ENCODE peak calls at places on chromosome X, in seven cellular contexts. One of them, this sample, is unnamed.

GRCh38 chrX:110706446-110706845 is 89.2 kb downstream of the CHRDL1 start:
- DNase-seq in effector CD4-positive, alpha-beta T cell: no peak
- DNase-seq in Kasumi-1: no peak
- DNase-seq in BE2C: no peak
- DNase-seq in GM23338: no peak
- DNase-seq in amniotic stem cell: no peak
- DNase-seq in lung microvascular endothelial cell: no peak
- DNase-seq in this sample: no peak

GRCh38 chrX:31126205-31126604 is 54.4 kb upstream of the FTHL17 start:
- DNase-seq in Kasumi-1: no peak
- DNase-seq in BE2C: no peak
- DNase-seq in GM23338: peak
- DNase-seq in amniotic stem cell: no peak
- DNase-seq in lung microvascular endothelial cell: peak
- DNase-seq in effector CD4-positive, alpha-beta T cell: no peak
- DNase-seq in this sample: no peak

GRCh38 chrX:21883258-21883657 is 27.5 kb downstream of the YY2 start:
- DNase-seq in BE2C: no peak
- DNase-seq in amniotic stem cell: no peak
- DNase-seq in effector CD4-positive, alpha-beta T cell: no peak
- DNase-seq in GM23338: no peak
- DNase-seq in Kasumi-1: peak
- DNase-seq in lung microvascular endothelial cell: peak
- DNase-seq in this sample: no peak

GRCh38 chrX:49892552-49892951 is 13.3 kb downstream of the USP27X start:
- DNase-seq in GM23338: peak
- DNase-seq in BE2C: no peak
- DNase-seq in amniotic stem cell: no peak
- DNase-seq in effector CD4-positive, alpha-beta T cell: no peak
- DNase-seq in Kasumi-1: peak
- DNase-seq in lung microvascular endothelial cell: no peak
- DNase-seq in this sample: peak

GRCh38 chrX:39749135-39749534 is 348.6 kb downstream of the BCOR start:
- DNase-seq in Kasumi-1: no peak
- DNase-seq in BE2C: no peak
- DNase-seq in GM23338: no peak
- DNase-seq in lung microvascular endothelial cell: no peak
- DNase-seq in amniotic stem cell: no peak
- DNase-seq in effector CD4-positive, alpha-beta T cell: no peak
- DNase-seq in this sample: no peak

GRCh38 chrX:87425618-87426017 is 92.0 kb upstream of the KLHL4 start:
- DNase-seq in BE2C: no peak
- DNase-seq in effector CD4-positive, alpha-beta T cell: no peak
- DNase-seq in lung microvascular endothelial cell: no peak
- DNase-seq in GM23338: no peak
- DNase-seq in amniotic stem cell: no peak
- DNase-seq in Kasumi-1: peak
- DNase-seq in this sample: no peak

GRCh38 chrX:115564243-115564642 is 3.3 kb downstream of the PLS3 start:
- DNase-seq in amniotic stem cell: no peak
- DNase-seq in Kasumi-1: no peak
- DNase-seq in GM23338: no peak
- DNase-seq in lung microvascular endothelial cell: peak
- DNase-seq in effector CD4-positive, alpha-beta T cell: no peak
- DNase-seq in BE2C: no peak
- DNase-seq in this sample: no peak

GRCh38 chrX:154730271-154730883 is 20.5 kb downstream of the GAB3 start:
- DNase-seq in Kasumi-1: no peak
- DNase-seq in amniotic stem cell: no peak
- DNase-seq in GM23338: no peak
- DNase-seq in effector CD4-positive, alpha-beta T cell: no peak
- DNase-seq in BE2C: no peak
- DNase-seq in lung microvascular endothelial cell: peak
- DNase-seq in this sample: no peak

GRCh38 chrX:71482228-71482958 is 50.5 kb upstream of the OGT start:
- DNase-seq in Kasumi-1: no peak
- DNase-seq in lung microvascular endothelial cell: no peak
- DNase-seq in BE2C: no peak
- DNase-seq in amniotic stem cell: no peak
- DNase-seq in effector CD4-positive, alpha-beta T cell: no peak
- DNase-seq in GM23338: no peak
- DNase-seq in this sample: no peak

GRCh38 chrX:69298466-69299140 is 133.3 kb upstream of the PJA1 start:
- DNase-seq in Kasumi-1: no peak
- DNase-seq in BE2C: no peak
- DNase-seq in amniotic stem cell: no peak
- DNase-seq in effector CD4-positive, alpha-beta T cell: no peak
- DNase-seq in lung microvascular endothelial cell: no peak
- DNase-seq in GM23338: no peak
- DNase-seq in this sample: no peak

GRCh38 chrX:102650903-102651241 is 411 bp upstream of the GPRASP1 start:
- DNase-seq in Kasumi-1: no peak
- DNase-seq in lung microvascular endothelial cell: no peak
- DNase-seq in effector CD4-positive, alpha-beta T cell: no peak
- DNase-seq in GM23338: no peak
- DNase-seq in BE2C: no peak
- DNase-seq in amniotic stem cell: no peak
- DNase-seq in this sample: no peak

GRCh38 chrX:38641197-38641596 is 79.9 kb downstream of the TSPAN7 start:
- DNase-seq in amniotic stem cell: no peak
- DNase-seq in effector CD4-positive, alpha-beta T cell: no peak
- DNase-seq in GM23338: no peak
- DNase-seq in BE2C: no peak
- DNase-seq in lung microvascular endothelial cell: no peak
- DNase-seq in Kasumi-1: no peak
- DNase-seq in this sample: no peak

GRCh38 chrX:20967725-20968124 is 406.5 kb upstream of the CNKSR2 start:
- DNase-seq in lung microvascular endothelial cell: no peak
- DNase-seq in Kasumi-1: no peak
- DNase-seq in BE2C: no peak
- DNase-seq in effector CD4-positive, alpha-beta T cell: no peak
- DNase-seq in amniotic stem cell: no peak
- DNase-seq in GM23338: no peak
- DNase-seq in this sample: no peak

GRCh38 chrX:126819429-126819828 is at the start of gene PRR32:
- DNase-seq in BE2C: no peak
- DNase-seq in effector CD4-positive, alpha-beta T cell: no peak
- DNase-seq in amniotic stem cell: no peak
- DNase-seq in Kasumi-1: no peak
- DNase-seq in lung microvascular endothelial cell: no peak
- DNase-seq in GM23338: no peak
- DNase-seq in this sample: no peak

GRCh38 chrX:103877571-103877970 is 45.5 kb upstream of the RAB9B start:
- DNase-seq in lung microvascular endothelial cell: no peak
- DNase-seq in GM23338: no peak
- DNase-seq in BE2C: no peak
- DNase-seq in effector CD4-positive, alpha-beta T cell: no peak
- DNase-seq in amniotic stem cell: no peak
- DNase-seq in Kasumi-1: no peak
- DNase-seq in this sample: no peak

GRCh38 chrX:42420431-42420830 is 357.5 kb downstream of the PPP1R2C start:
- DNase-seq in amniotic stem cell: no peak
- DNase-seq in GM23338: no peak
- DNase-seq in BE2C: no peak
- DNase-seq in effector CD4-positive, alpha-beta T cell: no peak
- DNase-seq in lung microvascular endothelial cell: no peak
- DNase-seq in Kasumi-1: no peak
- DNase-seq in this sample: no peak

GRCh38 chrX:21174439-21174838 is 199.8 kb upstream of the CNKSR2 start:
- DNase-seq in Kasumi-1: no peak
- DNase-seq in GM23338: peak
- DNase-seq in lung microvascular endothelial cell: no peak
- DNase-seq in amniotic stem cell: no peak
- DNase-seq in BE2C: no peak
- DNase-seq in effector CD4-positive, alpha-beta T cell: no peak
- DNase-seq in this sample: no peak

GRCh38 chrX:48003367-48003757 is 427 bp downstream of the ZNF182 start:
- DNase-seq in effector CD4-positive, alpha-beta T cell: no peak
- DNase-seq in BE2C: no peak
- DNase-seq in GM23338: no peak
- DNase-seq in amniotic stem cell: no peak
- DNase-seq in lung microvascular endothelial cell: no peak
- DNase-seq in Kasumi-1: no peak
- DNase-seq in this sample: peak

GRCh38 chrX:40174594-40175415 is 77.0 kb upstream of the BCOR start:
- DNase-seq in Kasumi-1: no peak
- DNase-seq in amniotic stem cell: no peak
- DNase-seq in GM23338: peak
- DNase-seq in BE2C: peak
- DNase-seq in effector CD4-positive, alpha-beta T cell: no peak
- DNase-seq in lung microvascular endothelial cell: peak
- DNase-seq in this sample: peak

GRCh38 chrX:80812176-80812575 is 2.5 kb upstream of the BRWD3 start:
- DNase-seq in GM23338: peak
- DNase-seq in lung microvascular endothelial cell: peak
- DNase-seq in Kasumi-1: peak
- DNase-seq in amniotic stem cell: no peak
- DNase-seq in effector CD4-positive, alpha-beta T cell: peak
- DNase-seq in BE2C: peak
- DNase-seq in this sample: peak

GRCh38 chrX:22520128-22520828 is 247.6 kb downstream of the CBLL2 start:
- DNase-seq in BE2C: no peak
- DNase-seq in effector CD4-positive, alpha-beta T cell: no peak
- DNase-seq in GM23338: no peak
- DNase-seq in Kasumi-1: no peak
- DNase-seq in lung microvascular endothelial cell: peak
- DNase-seq in amniotic stem cell: no peak
- DNase-seq in this sample: no peak

GRCh38 chrX:100647095-100647494 is 3.1 kb downstream of the SRPX2 start:
- DNase-seq in Kasumi-1: no peak
- DNase-seq in amniotic stem cell: no peak
- DNase-seq in effector CD4-positive, alpha-beta T cell: no peak
- DNase-seq in lung microvascular endothelial cell: no peak
- DNase-seq in GM23338: no peak
- DNase-seq in BE2C: no peak
- DNase-seq in this sample: no peak

GRCh38 chrX:77742788-77743476 is 43.1 kb downstream of the ATRX start:
- DNase-seq in Kasumi-1: no peak
- DNase-seq in GM23338: no peak
- DNase-seq in lung microvascular endothelial cell: peak
- DNase-seq in effector CD4-positive, alpha-beta T cell: no peak
- DNase-seq in amniotic stem cell: no peak
- DNase-seq in BE2C: no peak
- DNase-seq in this sample: no peak

GRCh38 chrX:39967348-39967747 is 130.4 kb downstream of the BCOR start:
- DNase-seq in GM23338: no peak
- DNase-seq in amniotic stem cell: no peak
- DNase-seq in BE2C: no peak
- DNase-seq in effector CD4-positive, alpha-beta T cell: no peak
- DNase-seq in lung microvascular endothelial cell: no peak
- DNase-seq in Kasumi-1: no peak
- DNase-seq in this sample: peak

GRCh38 chrX:55007633-55008032 is 7.5 kb downstream of the APEX2 start:
- DNase-seq in BE2C: no peak
- DNase-seq in GM23338: no peak
- DNase-seq in amniotic stem cell: no peak
- DNase-seq in lung microvascular endothelial cell: peak
- DNase-seq in effector CD4-positive, alpha-beta T cell: no peak
- DNase-seq in Kasumi-1: no peak
- DNase-seq in this sample: no peak

GRCh38 chrX:27008486-27008885 is 454.7 kb downstream of the PPP4R3C start:
- DNase-seq in lung microvascular endothelial cell: no peak
- DNase-seq in amniotic stem cell: no peak
- DNase-seq in effector CD4-positive, alpha-beta T cell: no peak
- DNase-seq in Kasumi-1: no peak
- DNase-seq in BE2C: no peak
- DNase-seq in GM23338: no peak
- DNase-seq in this sample: no peak

This sample was measured in NB4.